ENCODE peak calls at places on chromosomes 2 and 18, in eight cellular contexts. A is astrocyte, R is psoas muscle, J is A549, P is lower lobe of right lung, Y is esophagus muscularis mucosa, V is heart left ventricle, M is H9. C is an unnamed sample.

GRCh38 chr18:30683836-30684235 is 358.7 kb downstream of the DSC3 start:
- DNase-seq in A (no peak), R (no peak), J (no peak), P (no peak), Y (no peak), V (no peak), M (no peak), C (no peak)

GRCh38 chr2:31831585-31831984 is 179.2 kb downstream of the MEMO1 start:
- DNase-seq in A (peak), R (no peak), J (no peak), P (no peak), Y (no peak), V (no peak), M (no peak), C (peak)

GRCh38 chr2:105249891-105250290 is 8.3 kb downstream of the GPR45 start:
- DNase-seq in A (no peak), R (no peak), J (no peak), P (no peak), Y (no peak), V (no peak), M (no peak), C (no peak)

GRCh38 chr18:23588836-23589560 is 2.7 kb upstream of the NPC1 start:
- DNase-seq in A (peak), R (no peak), J (no peak), P (no peak), Y (no peak), V (no peak), M (peak), C (no peak)

GRCh38 chr2:130963849-130964793 is 127.4 kb downstream of the ARHGEF4 start:
- DNase-seq in A (peak), R (no peak), J (peak), P (no peak), Y (no peak), V (peak), M (peak), C (no peak)

GRCh38 chr18:21704603-21705364 is at the start of gene ABHD3:
- DNase-seq in A (peak), R (peak), J (peak), P (peak), Y (peak), V (peak), M (peak), C (peak)

GRCh38 chr2:3692375-3692774 is 11.0 kb upstream of the DCDC2C start:
- DNase-seq in A (no peak), R (no peak), J (peak), P (no peak), Y (no peak), V (no peak), M (no peak), C (peak)

GRCh38 chr2:11030909-11031308 is 119.2 kb downstream of the KCNF1 start:
- DNase-seq in A (no peak), R (no peak), J (no peak), P (no peak), Y (no peak), V (no peak), M (no peak), C (no peak)

DNA sequence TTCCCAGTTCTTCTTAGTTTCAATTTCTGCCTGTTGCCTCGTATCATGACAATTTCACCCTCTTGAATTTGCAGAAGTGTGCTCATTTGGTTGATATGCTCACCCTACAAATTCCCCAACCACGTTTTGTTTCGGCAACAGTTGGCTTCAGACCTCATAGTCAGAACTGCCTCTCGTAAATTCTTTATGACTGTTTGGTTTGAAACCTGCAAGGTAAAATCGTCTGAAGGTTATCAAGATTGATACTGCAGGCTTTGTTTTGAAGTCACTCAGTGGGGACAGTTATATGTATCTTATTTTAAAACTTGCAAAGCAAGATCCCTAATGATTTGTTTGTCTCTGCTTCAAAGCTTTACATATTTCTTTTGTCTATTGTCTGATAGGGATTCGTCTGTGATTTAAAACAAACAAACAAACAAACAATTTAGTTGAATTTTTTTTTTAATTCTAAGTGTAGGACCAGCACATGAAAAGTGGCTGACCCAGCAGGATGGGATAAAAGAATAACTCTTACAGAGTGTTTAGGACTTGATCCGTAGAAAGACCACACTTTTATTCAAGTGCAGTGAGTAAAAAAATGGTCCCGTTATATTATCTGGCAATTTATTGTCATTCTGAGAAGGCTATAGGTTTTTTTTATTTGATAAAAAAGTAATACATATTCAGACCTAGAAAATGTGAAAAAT is 45.7 kb upstream of the MYCN start:
- DNase-seq in A (no peak), R (no peak), J (no peak), P (no peak), Y (no peak), V (no peak), M (no peak), C (no peak)
- H3K27ac ChIP-seq in A (no peak), R (no peak), J (no peak), P (no peak), Y (no peak), V (no peak), M (no peak), C (peak)

GRCh38 chr2:197152451-197153228 is 157.9 kb downstream of the ANKRD44 start:
- DNase-seq in A (peak), R (no peak), J (no peak), P (peak), Y (no peak), V (no peak), M (no peak), C (no peak)
- TF ChIP-seq CTCF in A (peak), R (no peak), J (no peak), P (peak), Y (no peak), V (no peak), M (no peak), C (no peak)

DNA sequence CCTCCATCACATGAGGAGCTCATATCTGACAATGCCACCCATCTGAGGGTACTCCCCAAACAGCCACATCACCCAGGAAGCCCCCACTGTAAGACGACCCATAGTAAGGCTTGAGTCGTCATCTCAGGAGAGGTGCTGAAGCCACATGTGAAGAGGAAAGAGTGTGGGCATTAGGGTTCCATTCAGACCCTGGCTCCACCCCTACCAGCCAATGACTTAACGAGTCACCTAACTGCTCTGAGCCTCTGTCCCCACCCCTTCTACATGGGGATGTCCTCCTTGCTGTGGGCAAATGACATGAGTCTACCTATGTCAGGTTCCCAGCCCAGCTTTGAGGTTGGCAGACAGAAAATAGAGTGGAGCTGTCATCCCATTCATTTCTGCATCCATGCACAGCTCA is 46.3 kb downstream of the C1QL2 start:
- DNase-seq in A (no peak), R (no peak), J (no peak), P (no peak), Y (no peak), V (no peak), M (peak), C (no peak)
- H3K27ac ChIP-seq in A (no peak), R (no peak), J (no peak), P (no peak), Y (no peak), V (no peak), M (peak), C (no peak)

GRCh38 chr18:34866310-34866709 is 156.2 kb downstream of the DTNA start:
- DNase-seq in A (no peak), R (no peak), J (no peak), P (no peak), Y (no peak), V (no peak), M (no peak), C (no peak)
- TF ChIP-seq CTCF in A (no peak), R (no peak), J (no peak), P (no peak), Y (no peak), V (no peak), M (no peak), C (no peak)

GRCh38 chr2:236360486-236360885 is 96.3 kb upstream of the ASB18 start:
- DNase-seq in A (peak), R (no peak), J (no peak), P (no peak), Y (peak), V (no peak), M (peak), C (no peak)
- H3K27ac ChIP-seq in A (no peak), R (no peak), J (no peak), P (no peak), Y (no peak), V (no peak), M (no peak), C (no peak)

DNA sequence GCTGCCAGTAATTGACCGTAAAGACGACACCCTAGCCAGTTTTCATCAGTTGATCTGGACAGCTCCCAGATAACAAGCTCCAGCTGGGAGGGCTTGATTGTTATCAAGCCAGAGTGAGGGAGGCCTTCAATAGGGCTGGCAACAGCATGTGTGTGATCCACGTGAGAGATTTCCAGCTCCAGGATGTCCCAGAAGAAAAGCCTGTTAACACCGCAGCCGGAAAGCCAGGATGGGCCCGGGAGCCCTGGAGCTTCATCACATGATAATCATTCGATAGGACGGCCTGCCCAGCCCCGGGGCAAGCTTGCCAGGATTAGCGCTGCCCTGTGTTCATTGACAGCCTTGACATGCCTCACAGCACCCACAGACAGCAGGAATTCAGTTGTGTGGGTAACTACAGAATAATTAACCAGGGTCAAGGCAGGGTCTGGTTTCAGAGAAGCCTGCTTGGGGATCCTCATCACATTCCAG is 182.5 kb downstream of the C1D start:
- DNase-seq in A (peak), R (no peak), J (no peak), P (no peak), Y (no peak), V (no peak), M (no peak), C (peak)
- TF ChIP-seq CTCF in A (no peak), R (no peak), J (no peak), P (no peak), Y (no peak), V (no peak), M (no peak), C (no peak)

GRCh38 chr2:237726401-237726830 is 72.2 kb upstream of the RBM44 start:
- DNase-seq in A (peak), R (no peak), J (no peak), P (no peak), Y (no peak), V (peak), M (no peak), C (no peak)

GRCh38 chr2:237724811-237725478 is 73.6 kb upstream of the RBM44 start:
- DNase-seq in A (no peak), R (no peak), J (no peak), P (no peak), Y (no peak), V (no peak), M (no peak), C (no peak)

GRCh38 chr2:237729681-237730475 is 68.7 kb upstream of the RBM44 start:
- DNase-seq in A (peak), R (no peak), J (no peak), P (no peak), Y (no peak), V (no peak), M (no peak), C (no peak)

GRCh38 chr2:237725661-237726060 is 72.9 kb upstream of the RBM44 start:
- DNase-seq in A (no peak), R (no peak), J (no peak), P (no peak), Y (no peak), V (no peak), M (no peak), C (no peak)

GRCh38 chr2:237727363-237727762 is 71.2 kb upstream of the RBM44 start:
- DNase-seq in A (no peak), R (no peak), J (no peak), P (no peak), Y (no peak), V (no peak), M (no peak), C (peak)
- H3K27ac ChIP-seq in A (no peak), R (peak), J (peak), P (no peak), Y (peak), V (no peak), M (no peak), C (peak)

DNA sequence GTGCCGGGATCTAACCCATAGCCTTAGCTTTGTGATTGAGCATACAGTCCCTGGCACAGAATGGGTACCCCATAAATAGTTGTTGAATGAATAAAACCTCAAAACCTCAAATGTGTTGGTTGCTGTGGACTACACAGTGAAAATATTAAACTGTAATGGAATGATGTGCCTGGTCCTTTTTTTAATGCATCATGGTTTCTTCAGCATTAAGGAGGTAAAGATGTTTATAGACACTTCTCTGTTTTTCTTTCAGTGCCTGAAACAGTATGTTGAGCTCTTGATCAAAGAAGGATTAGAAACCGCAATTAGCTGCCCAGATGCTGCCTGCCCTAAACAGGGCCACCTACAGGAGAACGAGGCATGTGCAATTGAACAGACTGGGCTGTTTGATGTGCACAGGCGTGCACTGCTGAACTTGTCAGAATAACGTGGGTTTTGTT is 97.0 kb downstream of the RNF144A start:
- DNase-seq in A (peak), R (no peak), J (no peak), P (no peak), Y (no peak), V (no peak), M (no peak), C (no peak)
- TF ChIP-seq CTCF in A (peak), R (peak), J (no peak), P (peak), Y (peak), V (peak), M (peak), C (no peak)

DNA sequence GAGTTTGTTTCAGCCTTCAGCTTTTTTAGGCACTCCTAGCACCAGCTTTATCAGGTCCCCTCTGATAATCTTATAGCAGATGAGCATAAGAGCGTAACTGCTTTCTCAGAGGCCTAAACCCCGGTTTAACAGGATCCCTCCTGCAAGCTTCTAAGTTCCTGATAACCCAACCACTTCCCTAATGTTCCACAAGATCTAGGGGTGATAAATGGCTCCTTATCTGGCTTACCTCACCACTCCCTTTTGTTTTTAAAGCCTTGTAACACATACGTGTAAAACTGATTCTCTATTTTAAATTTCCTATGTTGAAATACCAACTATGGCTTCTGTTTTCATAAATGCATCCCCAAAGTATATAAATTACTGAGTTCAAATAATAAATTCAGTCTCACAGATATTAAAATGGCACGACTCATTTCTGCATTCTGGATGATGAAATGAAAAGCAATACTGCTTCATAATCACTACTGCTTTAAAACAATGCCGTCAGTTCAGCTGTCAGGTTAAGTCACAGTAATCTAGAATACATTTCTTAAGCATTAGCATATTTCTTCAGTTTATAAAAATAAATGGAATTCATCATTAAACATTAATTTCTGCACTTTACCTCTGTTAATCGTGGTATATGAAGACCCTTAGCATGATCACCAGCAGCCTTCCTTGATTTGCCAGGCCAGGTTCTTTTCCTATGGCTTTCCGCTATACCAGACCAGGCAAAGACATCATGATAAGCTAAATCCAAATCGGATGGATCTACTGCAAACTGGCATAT is 126.3 kb downstream of the C2orf74 start:
- DNase-seq in A (no peak), R (no peak), J (no peak), P (no peak), Y (no peak), V (no peak), M (no peak), C (no peak)
- H3K27ac ChIP-seq in A (no peak), R (no peak), J (peak), P (no peak), Y (no peak), V (no peak), M (no peak), C (no peak)

GRCh38 chr18:33751613-33752221 is 173.7 kb downstream of the ASXL3 start:
- DNase-seq in A (no peak), R (no peak), J (no peak), P (no peak), Y (no peak), V (no peak), M (no peak), C (no peak)

GRCh38 chr18:33744032-33744697 is 166.1 kb downstream of the ASXL3 start:
- DNase-seq in A (no peak), R (no peak), J (no peak), P (no peak), Y (no peak), V (no peak), M (no peak), C (no peak)

GRCh38 chr18:33745396-33745795 is 167.4 kb downstream of the ASXL3 start:
- DNase-seq in A (no peak), R (no peak), J (no peak), P (no peak), Y (no peak), V (no peak), M (no peak), C (no peak)

GRCh38 chr18:33746261-33746660 is 168.2 kb downstream of the ASXL3 start:
- DNase-seq in A (no peak), R (no peak), J (no peak), P (no peak), Y (no peak), V (no peak), M (no peak), C (no peak)

GRCh38 chr18:33749831-33750230 is 171.8 kb downstream of the ASXL3 start:
- DNase-seq in A (no peak), R (no peak), J (no peak), P (no peak), Y (no peak), V (no peak), M (no peak), C (no peak)
- TF ChIP-seq CTCF in A (no peak), R (no peak), J (no peak), P (no peak), Y (no peak), V (no peak), M (no peak), C (no peak)

C was measured in RWPE1.